ENCODE peak calls at places on chromosomes 13 and 19, in ten cellular contexts. C, M, Z, T, H, O, K, D, F and A are unnamed samples.
A peak's percentile ranks its signal among the peaks of the same experiment; 100 is the strongest.

GRCh38 chr19:56765107-56765506 is 75.4 kb downstream of the PEG3 start:
- DNase-seq in C (no peak), M (no peak), Z (peak; percentile 54), T (no peak), H (no peak), O (peak; percentile 33), K (no peak), D (no peak), F (no peak), A (peak; percentile 49)

GRCh38 chr19:45405435-45406164 is 731 bp upstream of the PPP1R13L start:
- DNase-seq in C (peak; percentile 78), M (peak; percentile 82), Z (peak; percentile 93), T (peak; percentile 67), H (peak; percentile 88), O (peak; percentile 94), K (peak; percentile 80), D (peak; percentile 89), F (peak; percentile 71), A (peak; percentile 52)

GRCh38 chr13:23871616-23872220 is 17.5 kb downstream of the MIPEP start:
- DNase-seq in C (no peak), M (no peak), Z (no peak), T (no peak), H (no peak), O (no peak), K (peak; percentile 59), D (peak; percentile 37), F (no peak), A (no peak)

GRCh38 chr19:1105217-1105872 is 1.6 kb downstream of the GPX4 start:
- DNase-seq in C (no peak), M (no peak), Z (no peak), T (no peak), H (no peak), O (peak; percentile 54), K (peak; percentile 35), D (no peak), F (no peak), A (no peak)

GRCh38 chr19:46299004-46299509 is 2.2 kb downstream of the HIF3A start:
- DNase-seq in C (no peak), M (peak; percentile 77), Z (no peak), T (peak; percentile 28), H (peak; percentile 87), O (peak; percentile 99), K (peak; percentile 50), D (no peak), F (peak; percentile 97), A (peak; percentile 98)

GRCh38 chr13:95530178-95530577 is 22.3 kb upstream of the CLDN10 start:
- DNase-seq in C (no peak), M (peak; percentile 48), Z (no peak), T (no peak), H (no peak), O (no peak), K (peak; percentile 5), D (no peak), F (no peak), A (no peak)

GRCh38 chr13:35957174-35957867 is 173.9 kb downstream of the DCLK1 start:
- DNase-seq in C (no peak), M (no peak), Z (no peak), T (peak; percentile 58), H (no peak), O (no peak), K (peak; percentile 50), D (no peak), F (no peak), A (no peak)

GRCh38 chr19:18833849-18834643 is 2.3 kb downstream of the UPF1 start:
- DNase-seq in C (no peak), M (no peak), Z (no peak), T (no peak), H (no peak), O (peak; percentile 57), K (no peak), D (peak; percentile 16), F (no peak), A (no peak)

GRCh38 chr19:17873661-17874422 is 2.1 kb downstream of the SLC5A5 start:
- DNase-seq in C (peak; percentile 61), M (no peak), Z (peak; percentile 91), T (no peak), H (no peak), O (peak; percentile 60), K (no peak), D (peak; percentile 89), F (no peak), A (no peak)

GRCh38 chr19:29687244-29687896 is 22.1 kb downstream of the PLEKHF1 start:
- DNase-seq in C (no peak), M (peak; percentile 87), Z (no peak), T (peak; percentile 90), H (no peak), O (no peak), K (peak; percentile 98), D (no peak), F (no peak), A (no peak)

GRCh38 chr19:35052599-35053190 is 11.2 kb downstream of the HPN start:
- DNase-seq in C (no peak), M (peak; percentile 70), Z (no peak), T (no peak), H (no peak), O (no peak), K (no peak), D (no peak), F (no peak), A (no peak)

GRCh38 chr19:43688059-43688763 is 18.2 kb upstream of the PLAUR start:
- DNase-seq in C (no peak), M (no peak), Z (no peak), T (no peak), H (no peak), O (no peak), K (no peak), D (no peak), F (no peak), A (no peak)

GRCh38 chr13:44565881-44566280 is 10.2 kb downstream of the TSC22D1 start:
- DNase-seq in C (no peak), M (no peak), Z (no peak), T (no peak), H (no peak), O (no peak), K (peak; percentile 23), D (no peak), F (no peak), A (no peak)

GRCh38 chr13:58855283-58855682 is 1223.7 kb downstream of the PCDH17 start:
- DNase-seq in C (no peak), M (no peak), Z (no peak), T (peak; percentile 27), H (no peak), O (no peak), K (no peak), D (no peak), F (no peak), A (no peak)

GRCh38 chr13:69474286-69474685 is 633.3 kb upstream of the ATXN8OS start:
- DNase-seq in C (no peak), M (no peak), Z (no peak), T (no peak), H (no peak), O (no peak), K (no peak), D (no peak), F (no peak), A (no peak)

DNA sequence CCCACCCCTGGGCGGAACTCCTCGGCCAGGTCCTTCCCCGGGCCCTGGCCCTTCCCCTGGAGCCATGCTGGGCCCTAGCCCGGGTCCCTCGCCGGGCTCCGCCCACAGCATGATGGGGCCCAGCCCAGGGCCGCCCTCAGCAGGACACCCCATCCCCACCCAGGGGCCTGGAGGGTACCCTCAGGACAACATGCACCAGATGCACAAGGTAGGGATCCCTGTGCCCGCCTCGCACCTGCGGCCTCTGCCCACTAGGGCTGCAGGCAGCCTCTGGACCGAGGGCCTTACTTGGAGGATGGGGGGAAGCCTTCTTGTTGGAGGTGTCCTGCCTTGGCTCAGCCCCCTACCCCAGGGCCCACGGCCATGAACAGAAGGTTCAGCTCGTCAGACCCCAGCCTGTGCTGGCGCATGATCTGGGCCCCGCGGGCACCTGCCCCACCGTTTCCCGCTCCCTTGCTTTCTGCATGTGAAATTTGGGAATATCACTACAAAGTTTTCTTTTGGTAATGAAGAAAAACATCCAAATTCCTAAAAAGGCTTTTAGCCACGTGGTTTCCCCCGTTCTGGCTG is 23.4 kb downstream of the SMARCA4 start:
- DNase-seq in C (no peak), M (no peak), Z (no peak), T (no peak), H (no peak), O (no peak), K (no peak), D (peak; percentile 16), F (no peak), A (no peak)
- TF ChIP-seq CTCF in C (no peak), M (no peak), Z (no peak), T (no peak), H (no peak), O (no peak), K (no peak), D (no peak), F (no peak), A (no peak)

GRCh38 chr19:49216076-49216475 is 58.5 kb downstream of the TRPM4 start:
- DNase-seq in C (no peak), M (no peak), Z (no peak), T (no peak), H (no peak), O (no peak), K (peak; percentile 57), D (no peak), F (no peak), A (no peak)

GRCh38 chr19:49210901-49211451 is 53.4 kb downstream of the TRPM4 start:
- DNase-seq in C (no peak), M (no peak), Z (no peak), T (no peak), H (no peak), O (no peak), K (no peak), D (no peak), F (no peak), A (no peak)

GRCh38 chr19:49212302-49212701 is 54.7 kb downstream of the TRPM4 start:
- DNase-seq in C (no peak), M (no peak), Z (no peak), T (no peak), H (no peak), O (no peak), K (no peak), D (no peak), F (no peak), A (no peak)

GRCh38 chr19:49214701-49215100 is 57.1 kb downstream of the TRPM4 start:
- DNase-seq in C (no peak), M (no peak), Z (no peak), T (no peak), H (no peak), O (no peak), K (no peak), D (peak; percentile 62), F (no peak), A (no peak)

GRCh38 chr19:49213791-49214190 is 56.2 kb downstream of the TRPM4 start:
- DNase-seq in C (no peak), M (no peak), Z (no peak), T (no peak), H (no peak), O (no peak), K (no peak), D (no peak), F (no peak), A (no peak)
- TF ChIP-seq CTCF in C (no peak), M (no peak), Z (no peak), T (peak; percentile 21), H (peak; percentile 36), O (no peak), K (no peak), D (peak; percentile 25), F (no peak), A (no peak)

GRCh38 chr13:99617474-99618255 is 116.4 kb downstream of the TM9SF2 start:
- DNase-seq in C (no peak), M (no peak), Z (no peak), T (no peak), H (no peak), O (peak; percentile 50), K (peak; percentile 38), D (no peak), F (peak; percentile 30), A (no peak)
- TF ChIP-seq CTCF in C (peak; percentile 32), M (peak; percentile 57), Z (peak; percentile 54), T (peak; percentile 87), H (peak; percentile 91), O (peak; percentile 33), K (peak; percentile 62), D (peak; percentile 67), F (peak; percentile 62), A (no peak)

GRCh38 chr19:13082192-13083007 is 20.3 kb downstream of the LYL1 start:
- DNase-seq in C (no peak), M (no peak), Z (no peak), T (no peak), H (no peak), O (no peak), K (peak; percentile 62), D (no peak), F (no peak), A (no peak)
- TF ChIP-seq CTCF in C (no peak), M (peak; percentile 55), Z (no peak), T (peak; percentile 56), H (peak; percentile 34), O (no peak), K (peak; percentile 53), D (peak; percentile 4), F (no peak), A (no peak)